ENCODE peak calls at places on chromosome 14, in ten cellular contexts. T is upper lobe of right lung; E is heart right ventricle; A is OCI-LY7; V is foreskin fibroblast; L is aorta; Q is GM12865; R is activated CD8-positive, alpha-beta memory T cell treated with anti-CD3 and anti-CD28 coated beads for 24 hours; P is AG04450; W is left ventricle myocardium inferior. X is an unnamed sample.

GRCh38 chr14:68654471-68654941 is 138.4 kb downstream of the ZFP36L1 start:
- DNase-seq in T (peak), E (no peak), A (no peak), V (no peak), L (no peak), Q (no peak), R (no peak), P (no peak), W (no peak), X (no peak)

GRCh38 chr14:35689000-35689460 is 120.1 kb downstream of the RALGAPA1 start:
- DNase-seq in T (no peak), E (no peak), A (no peak), V (no peak), L (no peak), Q (peak), R (no peak), P (no peak), W (no peak), X (no peak)

GRCh38 chr14:57747036-57747435 is 118.9 kb downstream of the SLC35F4 start:
- DNase-seq in T (no peak), E (no peak), A (no peak), V (no peak), L (no peak), Q (no peak), R (no peak), P (no peak), W (no peak), X (no peak)

GRCh38 chr14:20501346-20501745 is 4.0 kb upstream of the RNASE10 start:
- DNase-seq in T (no peak), E (no peak), A (no peak), V (peak), L (no peak), Q (no peak), R (no peak), P (no peak), W (no peak), X (no peak)

GRCh38 chr14:42855159-42855558 is 1248.5 kb downstream of the LRFN5 start:
- DNase-seq in T (no peak), E (no peak), A (no peak), V (no peak), L (no peak), Q (no peak), R (no peak), P (no peak), W (no peak), X (no peak)

GRCh38 chr14:90604356-90604755 is 207.5 kb downstream of the CALM1 start:
- DNase-seq in T (no peak), E (no peak), A (no peak), V (no peak), L (no peak), Q (no peak), R (no peak), P (no peak), W (no peak), X (no peak)

GRCh38 chr14:97626088-97626487 is 828.9 kb downstream of the VRK1 start:
- DNase-seq in T (no peak), E (no peak), A (no peak), V (no peak), L (no peak), Q (no peak), R (no peak), P (no peak), W (no peak), X (no peak)

GRCh38 chr14:92459479-92460421 is 53.8 kb upstream of the RIN3 start:
- DNase-seq in T (no peak), E (peak), A (no peak), V (no peak), L (no peak), Q (no peak), R (peak), P (no peak), W (peak), X (no peak)

GRCh38 chr14:96690713-96691383 is 106.3 kb upstream of the VRK1 start:
- DNase-seq in T (no peak), E (no peak), A (no peak), V (no peak), L (no peak), Q (no peak), R (no peak), P (no peak), W (no peak), X (no peak)

GRCh38 chr14:41285193-41285748 is 321.4 kb upstream of the LRFN5 start:
- DNase-seq in T (no peak), E (no peak), A (peak), V (no peak), L (no peak), Q (no peak), R (no peak), P (no peak), W (no peak), X (no peak)

GRCh38 chr14:70624972-70625371 is 16.7 kb upstream of the TTC9 start:
- DNase-seq in T (no peak), E (no peak), A (no peak), V (no peak), L (no peak), Q (no peak), R (no peak), P (no peak), W (no peak), X (no peak)

GRCh38 chr14:50109342-50109741 is 7.0 kb downstream of the VCPKMT start:
- DNase-seq in T (no peak), E (no peak), A (no peak), V (no peak), L (no peak), Q (no peak), R (no peak), P (peak), W (no peak), X (no peak)

GRCh38 chr14:91361236-91361811 is 56.3 kb downstream of the CCDC88C start:
- DNase-seq in T (peak), E (no peak), A (no peak), V (no peak), L (no peak), Q (no peak), R (no peak), P (no peak), W (no peak), X (no peak)

GRCh38 chr14:70086685-70087379 is 101.9 kb downstream of the SLC8A3 start:
- DNase-seq in T (no peak), E (no peak), A (peak), V (peak), L (no peak), Q (peak), R (no peak), P (no peak), W (no peak), X (no peak)

GRCh38 chr14:58082011-58082410 is 70.0 kb downstream of the ARMH4 start:
- DNase-seq in T (no peak), E (no peak), A (no peak), V (no peak), L (no peak), Q (no peak), R (no peak), P (no peak), W (no peak), X (no peak)

GRCh38 chr14:103189481-103190470 is 66.5 kb downstream of the TNFAIP2 start:
- DNase-seq in T (no peak), E (no peak), A (no peak), V (no peak), L (no peak), Q (no peak), R (no peak), P (no peak), W (no peak), X (no peak)

GRCh38 chr14:101630056-101630960 is 69.0 kb downstream of the DIO3 start:
- DNase-seq in T (no peak), E (no peak), A (no peak), V (no peak), L (no peak), Q (no peak), R (no peak), P (no peak), W (no peak), X (no peak)

GRCh38 chr14:92317511-92317910 is 5.5 kb upstream of the SLC24A4 start:
- DNase-seq in T (no peak), E (no peak), A (no peak), V (peak), L (no peak), Q (no peak), R (no peak), P (no peak), W (no peak), X (no peak)

GRCh38 chr14:32436993-32437392 is 107.9 kb downstream of the AKAP6 start:
- DNase-seq in T (no peak), E (no peak), A (no peak), V (no peak), L (no peak), Q (no peak), R (no peak), P (no peak), W (no peak), X (no peak)

GRCh38 chr14:25431211-25432076 is 381.5 kb upstream of the STXBP6 start:
- DNase-seq in T (no peak), E (no peak), A (peak), V (no peak), L (no peak), Q (no peak), R (no peak), P (no peak), W (no peak), X (no peak)

GRCh38 chr14:58133739-58134138 is 18.3 kb downstream of the ARMH4 start:
- DNase-seq in T (no peak), E (no peak), A (no peak), V (peak), L (no peak), Q (no peak), R (no peak), P (peak), W (no peak), X (no peak)

GRCh38 chr14:72892103-72892878 is 1.6 kb downstream of the DPF3 start:
- DNase-seq in T (no peak), E (peak), A (no peak), V (peak), L (no peak), Q (peak), R (peak), P (no peak), W (no peak), X (peak)

GRCh38 chr14:24307575-24308341 is at the start of gene CIDEB:
- DNase-seq in T (no peak), E (no peak), A (peak), V (peak), L (peak), Q (peak), R (peak), P (no peak), W (peak), X (peak)

GRCh38 chr14:95059126-95059525 is 98.2 kb downstream of the DICER1 start:
- DNase-seq in T (peak), E (no peak), A (no peak), V (no peak), L (no peak), Q (no peak), R (no peak), P (no peak), W (no peak), X (no peak)

GRCh38 chr14:54207991-54208520 is 188.8 kb upstream of the CDKN3 start:
- DNase-seq in T (no peak), E (no peak), A (no peak), V (no peak), L (no peak), Q (no peak), R (no peak), P (no peak), W (no peak), X (no peak)

GRCh38 chr14:32524609-32525391 is 195.7 kb downstream of the AKAP6 start:
- DNase-seq in T (no peak), E (no peak), A (no peak), V (no peak), L (no peak), Q (no peak), R (no peak), P (no peak), W (no peak), X (no peak)

GRCh38 chr14:63852817-63853730 is at the start of gene SYNE2:
- DNase-seq in T (peak), E (peak), A (peak), V (peak), L (peak), Q (peak), R (peak), P (no peak), W (peak), X (peak)

GRCh38 chr14:94427016-94427613 is 25.5 kb downstream of the SERPINA11 start:
- DNase-seq in T (no peak), E (no peak), A (no peak), V (no peak), L (no peak), Q (no peak), R (no peak), P (no peak), W (no peak), X (no peak)

GRCh38 chr14:99354166-99354875 is 82.3 kb upstream of the BCL11B start:
- DNase-seq in T (peak), E (no peak), A (no peak), V (no peak), L (no peak), Q (no peak), R (no peak), P (no peak), W (no peak), X (no peak)

GRCh38 chr14:60169722-60170121 is 4.5 kb upstream of the DHRS7 start:
- DNase-seq in T (no peak), E (no peak), A (no peak), V (no peak), L (no peak), Q (no peak), R (no peak), P (no peak), W (no peak), X (no peak)

GRCh38 chr14:105096206-105096875 is 31.1 kb upstream of the GPR132 start:
- DNase-seq in T (peak), E (no peak), A (no peak), V (no peak), L (no peak), Q (no peak), R (no peak), P (no peak), W (no peak), X (no peak)

GRCh38 chr14:88974991-88975835 is 150.8 kb downstream of the TTC8 start:
- DNase-seq in T (no peak), E (no peak), A (no peak), V (no peak), L (no peak), Q (no peak), R (no peak), P (no peak), W (no peak), X (no peak)

GRCh38 chr14:24068711-24069410 is 2.5 kb upstream of the CPNE6 start:
- DNase-seq in T (peak), E (no peak), A (no peak), V (no peak), L (no peak), Q (no peak), R (no peak), P (no peak), W (no peak), X (no peak)

GRCh38 chr14:68284333-68284732 is 464.8 kb downstream of the RAD51B start:
- DNase-seq in T (no peak), E (no peak), A (no peak), V (no peak), L (no peak), Q (peak), R (no peak), P (no peak), W (no peak), X (no peak)

GRCh38 chr14:102819176-102819628 is 42.0 kb downstream of the TRAF3 start:
- DNase-seq in T (no peak), E (no peak), A (no peak), V (no peak), L (no peak), Q (peak), R (peak), P (no peak), W (no peak), X (peak)

GRCh38 chr14:104863131-104863862 is 1.8 kb upstream of the CEP170B start:
- DNase-seq in T (no peak), E (no peak), A (no peak), V (no peak), L (no peak), Q (no peak), R (no peak), P (no peak), W (peak), X (no peak)

GRCh38 chr14:95437715-95438114 is 78.7 kb downstream of the SYNE3 start:
- DNase-seq in T (no peak), E (no peak), A (peak), V (no peak), L (no peak), Q (no peak), R (no peak), P (no peak), W (no peak), X (no peak)

GRCh38 chr14:36955376-36955775 is 217.0 kb downstream of the SLC25A21 start:
- DNase-seq in T (no peak), E (no peak), A (no peak), V (no peak), L (no peak), Q (no peak), R (no peak), P (no peak), W (no peak), X (no peak)

X was measured in stimulated activated naive CD4-positive, alpha-beta T cell treated with Interleukin-2 at 50 U/mL for 16 hours.